ENCODE peak calls at places on chromosomes 11 and 22, in ten cellular contexts. F is stimulated activated CD4-positive, alpha-beta T cell treated with anti-CD3 and anti-CD28 coated beads, Interleukin-15, amount 100 ng/mL, for 24 hours; O is left cardiac atrium; P is pons; H is cerebellar cortex; X is stimulated activated naive CD4-positive, alpha-beta T cell; T is IMR-90; Y is RCC 7860; I is NAMALWA; C is BJ. K is an unnamed sample.

GRCh38 chr11:62980133-62980760 is 4.5 kb downstream of the SLC22A6 start:
- DNase-seq in F (no peak), O (no peak), P (no peak), H (no peak), X (no peak), T (peak), Y (no peak), I (peak), C (no peak), K (no peak)

GRCh38 chr11:70153133-70153727 is 49.9 kb upstream of the FADD start:
- DNase-seq in F (no peak), O (no peak), P (no peak), H (no peak), X (no peak), T (no peak), Y (no peak), I (peak), C (no peak), K (no peak)

GRCh38 chr22:38782402-38783094 is 11.4 kb downstream of the DNAL4 start:
- DNase-seq in F (no peak), O (no peak), P (no peak), H (no peak), X (no peak), T (peak), Y (no peak), I (no peak), C (no peak), K (no peak)

GRCh38 chr11:79232346-79232745 is 208.5 kb downstream of the TENM4 start:
- DNase-seq in F (no peak), O (no peak), P (no peak), H (no peak), X (no peak), T (no peak), Y (no peak), I (no peak), C (no peak), K (no peak)

GRCh38 chr22:43837666-43838065 is 24.6 kb downstream of the SULT4A1 start:
- DNase-seq in F (no peak), O (no peak), P (no peak), H (no peak), X (no peak), T (no peak), Y (no peak), I (no peak), C (no peak), K (no peak)

GRCh38 chr11:86395061-86395551 is 20.4 kb downstream of the CCDC81 start:
- DNase-seq in F (no peak), O (no peak), P (peak), H (peak), X (no peak), T (peak), Y (no peak), I (no peak), C (no peak), K (no peak)

GRCh38 chr11:1792461-1792860 is 28.7 kb upstream of the CTSD start:
- DNase-seq in F (no peak), O (no peak), P (no peak), H (no peak), X (no peak), T (no peak), Y (no peak), I (no peak), C (no peak), K (no peak)

GRCh38 chr22:41913040-41913719 is 1.7 kb downstream of the SHISA8 start:
- DNase-seq in F (no peak), O (no peak), P (no peak), H (no peak), X (no peak), T (no peak), Y (no peak), I (no peak), C (no peak), K (no peak)

GRCh38 chr11:122655527-122656072 is at the start of gene UBASH3B:
- DNase-seq in F (peak), O (peak), P (peak), H (peak), X (peak), T (peak), Y (peak), I (peak), C (no peak), K (peak)

GRCh38 chr11:47010192-47010591 is 73.6 kb downstream of the CSTPP1 start:
- DNase-seq in F (no peak), O (no peak), P (no peak), H (no peak), X (no peak), T (peak), Y (no peak), I (no peak), C (no peak), K (no peak)

GRCh38 chr11:20327377-20327776 is 36.1 kb upstream of the HTATIP2 start:
- DNase-seq in F (no peak), O (no peak), P (no peak), H (peak), X (no peak), T (no peak), Y (no peak), I (no peak), C (no peak), K (no peak)

GRCh38 chr11:44876194-44876723 is 74.4 kb downstream of the TP53I11 start:
- DNase-seq in F (no peak), O (no peak), P (no peak), H (no peak), X (no peak), T (no peak), Y (no peak), I (no peak), C (no peak), K (no peak)

GRCh38 chr11:119509277-119509841 is 86.4 kb upstream of the THY1 start:
- DNase-seq in F (no peak), O (no peak), P (no peak), H (no peak), X (no peak), T (peak), Y (peak), I (no peak), C (no peak), K (no peak)

GRCh38 chr22:50191041-50191740 is 5.5 kb downstream of the TRABD start:
- DNase-seq in F (peak), O (peak), P (peak), H (no peak), X (peak), T (no peak), Y (peak), I (peak), C (no peak), K (no peak)

GRCh38 chr22:39405346-39406085 is 5.9 kb downstream of the TAB1 start:
- DNase-seq in F (peak), O (peak), P (peak), H (peak), X (no peak), T (peak), Y (no peak), I (no peak), C (no peak), K (no peak)

GRCh38 chr11:10588904-10589303 is 20.4 kb upstream of the LYVE1 start:
- DNase-seq in F (no peak), O (no peak), P (no peak), H (no peak), X (no peak), T (no peak), Y (no peak), I (no peak), C (no peak), K (no peak)

GRCh38 chr22:44575344-44576268 is 77.6 kb upstream of the RTL6 start:
- DNase-seq in F (no peak), O (no peak), P (no peak), H (no peak), X (no peak), T (no peak), Y (no peak), I (no peak), C (no peak), K (no peak)

GRCh38 chr11:69299572-69299971 is 5.6 kb downstream of the MYEOV start:
- DNase-seq in F (no peak), O (no peak), P (no peak), H (no peak), X (no peak), T (no peak), Y (no peak), I (no peak), C (no peak), K (no peak)

GRCh38 chr11:72591785-72592490 is 82.3 kb downstream of the PDE2A start:
- DNase-seq in F (peak), O (no peak), P (no peak), H (peak), X (peak), T (no peak), Y (no peak), I (peak), C (no peak), K (no peak)

GRCh38 chr22:23438216-23438615 is 141.9 kb downstream of the IGLL1 start:
- DNase-seq in F (no peak), O (no peak), P (no peak), H (no peak), X (no peak), T (no peak), Y (no peak), I (no peak), C (no peak), K (no peak)

GRCh38 chr11:662689-663274 is 25.7 kb downstream of the DRD4 start:
- DNase-seq in F (peak), O (peak), P (peak), H (peak), X (no peak), T (peak), Y (peak), I (peak), C (no peak), K (peak)

GRCh38 chr22:22974795-22975580 is 87.4 kb downstream of the IGLL5 start:
- DNase-seq in F (no peak), O (no peak), P (no peak), H (no peak), X (no peak), T (no peak), Y (no peak), I (no peak), C (no peak), K (no peak)

GRCh38 chr11:11464555-11464954 is 111.5 kb upstream of the CSNK2A3 start:
- DNase-seq in F (no peak), O (no peak), P (no peak), H (no peak), X (no peak), T (peak), Y (no peak), I (no peak), C (no peak), K (no peak)

GRCh38 chr22:42855726-42856125 is 1.3 kb downstream of the ARFGAP3 start:
- DNase-seq in F (no peak), O (no peak), P (no peak), H (no peak), X (no peak), T (no peak), Y (no peak), I (no peak), C (no peak), K (no peak)

GRCh38 chr11:133903875-133904817 is 52.6 kb downstream of the IGSF9B start:
- DNase-seq in F (no peak), O (no peak), P (no peak), H (no peak), X (no peak), T (no peak), Y (no peak), I (no peak), C (no peak), K (no peak)

GRCh38 chr11:114321621-114322257 is 25.5 kb downstream of the NNMT start:
- DNase-seq in F (no peak), O (peak), P (no peak), H (no peak), X (no peak), T (peak), Y (no peak), I (no peak), C (peak), K (no peak)

GRCh38 chr11:131754671-131755070 is 384.3 kb downstream of the NTM start:
- DNase-seq in F (no peak), O (no peak), P (no peak), H (peak), X (no peak), T (peak), Y (no peak), I (no peak), C (no peak), K (no peak)

GRCh38 chr11:23124249-23124648 is 264.0 kb upstream of the CCDC179 start:
- DNase-seq in F (no peak), O (no peak), P (no peak), H (no peak), X (no peak), T (peak), Y (no peak), I (no peak), C (no peak), K (no peak)

GRCh38 chr11:20631525-20632168 is 32.2 kb downstream of the SLC6A5 start:
- DNase-seq in F (no peak), O (no peak), P (no peak), H (no peak), X (no peak), T (no peak), Y (no peak), I (no peak), C (no peak), K (no peak)

GRCh38 chr22:34866501-34867171 is 199.3 kb upstream of the ISX start:
- DNase-seq in F (no peak), O (no peak), P (no peak), H (no peak), X (no peak), T (no peak), Y (peak), I (no peak), C (no peak), K (no peak)

GRCh38 chr11:116601734-116602636 is 170.8 kb downstream of the BUD13 start:
- DNase-seq in F (no peak), O (no peak), P (no peak), H (no peak), X (no peak), T (peak), Y (no peak), I (no peak), C (no peak), K (no peak)

GRCh38 chr11:125263268-125263790 is 98.8 kb downstream of the PKNOX2 start:
- DNase-seq in F (no peak), O (peak), P (peak), H (peak), X (no peak), T (peak), Y (no peak), I (peak), C (peak), K (peak)

GRCh38 chr22:29331213-29331612 is 15.7 kb upstream of the RASL10A start:
- DNase-seq in F (no peak), O (no peak), P (no peak), H (no peak), X (no peak), T (no peak), Y (no peak), I (no peak), C (no peak), K (no peak)

GRCh38 chr22:40403651-40404050 is 33.3 kb downstream of the SGSM3 start:
- DNase-seq in F (no peak), O (no peak), P (no peak), H (no peak), X (no peak), T (no peak), Y (no peak), I (no peak), C (no peak), K (no peak)

GRCh38 chr11:47201015-47201414 is 13.8 kb upstream of the DDB2 start:
- DNase-seq in F (no peak), O (no peak), P (no peak), H (no peak), X (no peak), T (no peak), Y (no peak), I (no peak), C (no peak), K (no peak)

GRCh38 chr11:26102325-26102724 is 229.6 kb upstream of the ANO3 start:
- DNase-seq in F (no peak), O (no peak), P (no peak), H (no peak), X (no peak), T (no peak), Y (no peak), I (no peak), C (no peak), K (no peak)

GRCh38 chr11:5605849-5606248 is 9.4 kb downstream of the TRIM6 start:
- DNase-seq in F (no peak), O (no peak), P (no peak), H (no peak), X (no peak), T (peak), Y (no peak), I (no peak), C (peak), K (no peak)

K was measured in COLO829.